ENCODE peak calls at places on chromosomes 1 and 21, in five cellular contexts. J is endothelial cell of umbilical vein, D is Panc1, A is esophagus muscularis mucosa, N is GM23338. H is an unnamed sample.
A peak's percentile ranks its signal among the peaks of the same experiment; 100 is the strongest.

GRCh38 chr1:54153548-54154439 is 994 bp upstream of the CDCP2 start:
- DNase-seq in J (no peak), D (no peak), A (no peak), N (peak; percentile 64), H (peak; percentile 71)

GRCh38 chr1:45001011-45001481 is 10.1 kb downstream of the HECTD3 start:
- DNase-seq in J (no peak), D (no peak), A (peak; percentile 92), N (peak; percentile 20), H (peak; percentile 58)

GRCh38 chr1:208951908-208952307 is 631.6 kb upstream of the CAMK1G start:
- DNase-seq in J (peak; percentile 93), D (no peak), A (no peak), N (no peak), H (no peak)

GRCh38 chr1:238722812-238723211 is 663.6 kb upstream of the CHRM3 start:
- DNase-seq in J (no peak), D (no peak), A (no peak), N (no peak), H (no peak)

GRCh38 chr1:45035631-45036301 is 23.7 kb downstream of the UROD start:
- DNase-seq in J (no peak), D (no peak), A (peak; percentile 72), N (no peak), H (no peak)

GRCh38 chr1:91383461-91383860 is 21.2 kb downstream of the HFM1 start:
- DNase-seq in J (no peak), D (no peak), A (no peak), N (no peak), H (no peak)

GRCh38 chr21:45102391-45102932 is 28.1 kb downstream of the ADARB1 start:
- DNase-seq in J (peak; percentile 71), D (no peak), A (no peak), N (peak; percentile 31), H (no peak)

GRCh38 chr1:63512584-63512983 is 10.4 kb downstream of the ITGB3BP start:
- DNase-seq in J (no peak), D (no peak), A (no peak), N (no peak), H (no peak)

GRCh38 chr21:36297938-36298572 is 21.9 kb upstream of the MORC3 start:
- DNase-seq in J (no peak), D (no peak), A (no peak), N (no peak), H (peak; percentile 76)

GRCh38 chr1:227786673-227787512 is 28.6 kb upstream of the PRSS38 start:
- DNase-seq in J (no peak), D (no peak), A (peak; percentile 81), N (peak; percentile 24), H (peak; percentile 17)

GRCh38 chr1:8211620-8212442 is 106.1 kb upstream of the SLC45A1 start:
- DNase-seq in J (peak; percentile 92), D (peak; percentile 97), A (no peak), N (peak; percentile 43), H (no peak)

GRCh38 chr1:207314836-207315235 is 6.6 kb upstream of the CD55 start:
- DNase-seq in J (no peak), D (no peak), A (no peak), N (no peak), H (no peak)

GRCh38 chr1:171446396-171446795 is 38.9 kb upstream of the PRRC2C start:
- DNase-seq in J (no peak), D (no peak), A (no peak), N (no peak), H (no peak)

GRCh38 chr1:50155564-50155963 is 46.8 kb downstream of the ELAVL4 start:
- DNase-seq in J (no peak), D (no peak), A (no peak), N (no peak), H (no peak)

GRCh38 chr1:64505232-64505943 is 35.5 kb downstream of the CACHD1 start:
- DNase-seq in J (no peak), D (no peak), A (no peak), N (peak; percentile 86), H (no peak)

GRCh38 chr1:111725192-111725591 is 14.0 kb downstream of the INKA2 start:
- DNase-seq in J (no peak), D (no peak), A (peak; percentile 89), N (no peak), H (no peak)

GRCh38 chr1:61170328-61171238 is 88.2 kb downstream of the NFIA start:
- DNase-seq in J (peak; percentile 67), D (no peak), A (no peak), N (no peak), H (no peak)

GRCh38 chr1:18396247-18396646 is 84.5 kb upstream of the KLHDC7A start:
- DNase-seq in J (no peak), D (no peak), A (no peak), N (no peak), H (no peak)

GRCh38 chr1:36087233-36088123 is 1.2 kb upstream of the ADPRS start:
- DNase-seq in J (no peak), D (no peak), A (no peak), N (no peak), H (no peak)

GRCh38 chr1:211133393-211133840 is 531 bp downstream of the KCNH1 start:
- DNase-seq in J (no peak), D (no peak), A (no peak), N (peak; percentile 62), H (no peak)

GRCh38 chr1:164787834-164788231 is 228.8 kb downstream of the PBX1 start:
- DNase-seq in J (no peak), D (no peak), A (no peak), N (peak; percentile 41), H (no peak)

GRCh38 chr1:73998348-73998959 is 199.5 kb downstream of the LRRIQ3 start:
- DNase-seq in J (peak; percentile 38), D (peak; percentile 32), A (no peak), N (peak; percentile 67), H (no peak)

GRCh38 chr1:79197421-79197820 is 190.9 kb upstream of the ADGRL4 start:
- DNase-seq in J (peak; percentile 64), D (peak; percentile 64), A (no peak), N (peak; percentile 55), H (no peak)

GRCh38 chr1:212288614-212289013 is 3.4 kb downstream of the PPP2R5A start:
- DNase-seq in J (peak; percentile 34), D (no peak), A (no peak), N (no peak), H (no peak)

GRCh38 chr1:182217071-182217470 is 155.6 kb upstream of the ZNF648 start:
- DNase-seq in J (no peak), D (no peak), A (no peak), N (no peak), H (no peak)

GRCh38 chr1:30790850-30791778 is 33.5 kb upstream of the LAPTM5 start:
- DNase-seq in J (no peak), D (no peak), A (no peak), N (no peak), H (no peak)

GRCh38 chr1:155133799-155134281 is 1.8 kb upstream of the SLC50A1 start:
- DNase-seq in J (peak; percentile 2), D (no peak), A (no peak), N (no peak), H (no peak)

GRCh38 chr1:241074507-241074906 is 282.5 kb downstream of the RGS7 start:
- DNase-seq in J (no peak), D (no peak), A (no peak), N (peak; percentile 11), H (no peak)

GRCh38 chr1:68796888-68797287 is 300.0 kb upstream of the DEPDC1 start:
- DNase-seq in J (no peak), D (no peak), A (no peak), N (no peak), H (no peak)

GRCh38 chr21:23217597-23217996 is 2219.4 kb downstream of the NCAM2 start:
- DNase-seq in J (peak; percentile 42), D (no peak), A (no peak), N (no peak), H (no peak)

GRCh38 chr1:7424352-7424890 is 346.7 kb upstream of the VAMP3 start:
- DNase-seq in J (peak; percentile 82), D (no peak), A (no peak), N (no peak), H (peak; percentile 22)

DNA sequence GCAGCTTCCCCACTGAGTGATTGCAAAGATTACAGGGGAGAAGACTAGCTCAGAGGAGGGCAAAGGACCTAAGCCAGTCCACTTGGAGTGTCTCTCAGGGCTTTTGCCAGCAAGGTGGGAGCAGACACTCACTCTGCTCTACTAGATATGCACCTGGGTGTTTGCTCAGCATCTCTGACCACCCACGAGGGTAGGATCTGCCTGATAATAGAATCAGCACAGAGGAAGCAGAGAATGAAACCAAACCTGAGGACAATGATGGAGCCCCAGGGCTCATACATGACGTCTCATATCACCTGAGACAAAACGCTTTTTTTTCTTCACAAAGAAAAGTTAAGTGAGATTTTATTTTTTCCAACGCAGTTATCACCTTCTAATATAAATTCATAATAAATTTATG is 79.4 kb downstream of the RRAGC start:
- DNase-seq in J (no peak), D (no peak), A (no peak), N (no peak), H (no peak)
- H3K27me3 ChIP-seq in J (peaks cover 19% of the 10 kb centered on the region), D (peaks cover 28% of the 10 kb centered on the region), A (peaks cover 93% of the 10 kb centered on the region), N (no peaks in the 10 kb centered on the region), H (peaks cover 58% of the 10 kb centered on the region)

GRCh38 chr21:37430184-37430821 is 63.7 kb downstream of the DYRK1A start:
- DNase-seq in J (no peak), D (no peak), A (no peak), N (no peak), H (peak; percentile 44)
- TF ChIP-seq POLR2AphosphoS5 in J (no peak), D (no peak), A (no peak), N (no peak), H (no peak)

GRCh38 chr1:3363023-3363422 is 91.4 kb upstream of the ARHGEF16 start:
- DNase-seq in J (no peak), D (no peak), A (no peak), N (no peak), H (no peak)
- H3K4me3 ChIP-seq in J (no peak overlapping the region), D (no peak overlapping the region), A (no peak overlapping the region), N (no peak overlapping the region), H (no peak overlapping the region)

GRCh38 chr1:38433097-38433722 is 386.6 kb upstream of the POU3F1 start:
- DNase-seq in J (no peak), D (no peak), A (no peak), N (no peak), H (no peak)

GRCh38 chr1:38436749-38437148 is 390.2 kb upstream of the POU3F1 start:
- DNase-seq in J (no peak), D (no peak), A (no peak), N (no peak), H (no peak)

GRCh38 chr1:38436006-38436405 is 389.4 kb upstream of the POU3F1 start:
- DNase-seq in J (no peak), D (no peak), A (no peak), N (no peak), H (no peak)

GRCh38 chr1:38431669-38432376 is 385.2 kb upstream of the POU3F1 start:
- DNase-seq in J (no peak), D (no peak), A (no peak), N (no peak), H (no peak)

GRCh38 chr1:38430949-38431348 is 384.4 kb upstream of the POU3F1 start:
- DNase-seq in J (no peak), D (no peak), A (no peak), N (no peak), H (no peak)
- H3K27me3 ChIP-seq in J (no peaks in the 10 kb centered on the region), D (peaks cover 6% of the 10 kb centered on the region), A (peaks cover 15% of the 10 kb centered on the region), N (no peaks in the 10 kb centered on the region), H (no peaks in the 10 kb centered on the region)

H was measured in breast epithelium.